ENCODE peak calls at places on chromosomes 5 and 9, in nine cellular contexts. M, S, J, B, R, E, O, T and N are unnamed samples.

GRCh38 chr9:5920860-5921328 is 30.2 kb downstream of the MLANA start:
- DNase-seq in O (no peak), E (peak; percentile 29), T (no peak), M (peak; percentile 39), B (no peak), R (no peak), S (no peak), J (no peak), N (no peak)

GRCh38 chr9:94971378-94972131 is 245.1 kb downstream of the AOPEP start:
- DNase-seq in M (no peak), B (no peak), O (no peak), J (no peak), R (no peak), S (no peak), E (no peak), T (no peak), N (no peak)

GRCh38 chr5:140192715-140193428 is 17.9 kb downstream of the CYSTM1 start:
- DNase-seq in E (no peak), O (no peak), M (no peak), B (no peak), T (no peak), R (no peak), S (no peak), J (no peak), N (no peak)

GRCh38 chr9:77211561-77211960 is 34.2 kb downstream of the VPS13A start:
- DNase-seq in M (no peak), E (no peak), R (no peak), O (no peak), J (no peak), B (no peak), T (no peak), S (no peak), N (no peak)

GRCh38 chr9:130459151-130459550 is 14.4 kb downstream of the ASS1 start:
- DNase-seq in O (no peak), T (no peak), B (no peak), R (no peak), S (no peak), E (no peak), M (no peak), J (no peak), N (no peak)

GRCh38 chr5:139648205-139649081 is at the start of gene CXXC5:
- DNase-seq in E (peak; percentile 93), M (peak; percentile 96), O (peak; percentile 87), J (peak; percentile 88), R (peak; percentile 92), T (peak; percentile 74), S (peak; percentile 79), B (peak; percentile 82), N (peak; percentile 87)

GRCh38 chr9:84699897-84700395 is 30.4 kb downstream of the NTRK2 start:
- DNase-seq in M (no peak), J (no peak), B (no peak), R (peak; percentile 33), O (no peak), S (no peak), E (peak; percentile 59), T (no peak), N (no peak)

GRCh38 chr5:6419340-6419852 is 29.3 kb upstream of the UBE2QL1 start:
- DNase-seq in M (no peak), S (no peak), O (no peak), E (peak; percentile 3), B (peak; percentile 54), R (peak; percentile 15), T (no peak), J (no peak), N (no peak)

GRCh38 chr9:9747787-9748186 is 865.0 kb downstream of the PTPRD start:
- DNase-seq in M (no peak), R (no peak), T (no peak), J (no peak), O (no peak), E (peak; percentile 62), B (no peak), S (no peak), N (no peak)

GRCh38 chr5:14193496-14193895 is 50.4 kb downstream of the TRIO start:
- DNase-seq in J (no peak), E (peak; percentile 43), B (no peak), T (no peak), R (no peak), S (no peak), M (no peak), O (no peak), N (no peak)

GRCh38 chr9:78030553-78031270 is 899 bp downstream of the GNAQ start:
- DNase-seq in E (peak; percentile 60), T (peak; percentile 52), O (peak; percentile 79), J (peak; percentile 59), B (no peak), S (peak; percentile 67), R (peak; percentile 34), M (peak; percentile 56), N (peak; percentile 50)

GRCh38 chr5:37831821-37832524 is 7.9 kb downstream of the GDNF start:
- DNase-seq in T (no peak), J (no peak), R (peak; percentile 62), O (no peak), B (no peak), M (no peak), E (peak; percentile 27), S (no peak), N (no peak)

GRCh38 chr9:101387871-101388506 is 3.2 kb upstream of the BAAT start:
- DNase-seq in E (peak; percentile 46), O (no peak), R (no peak), M (peak; percentile 31), J (no peak), B (peak; percentile 10), T (no peak), S (no peak), N (no peak)

GRCh38 chr9:83013261-83013610 is 49.7 kb downstream of the RASEF start:
- DNase-seq in O (no peak), B (no peak), T (no peak), J (no peak), E (peak; percentile 75), M (no peak), R (no peak), S (no peak), N (no peak)

GRCh38 chr9:20623748-20624124 is 1.4 kb upstream of the MLLT3 start:
- DNase-seq in O (no peak), B (no peak), T (no peak), R (no peak), M (no peak), S (no peak), E (peak; percentile 5), J (no peak), N (no peak)

GRCh38 chr5:72572236-72572765 is 65.1 kb upstream of the ZNF366 start:
- DNase-seq in O (no peak), T (no peak), J (no peak), B (no peak), R (no peak), S (no peak), M (no peak), E (no peak), N (no peak)

GRCh38 chr5:103375356-103375755 is 116.8 kb downstream of the MACIR start:
- DNase-seq in S (no peak), O (no peak), M (no peak), R (no peak), J (no peak), E (peak; percentile 82), T (no peak), B (no peak), N (no peak)

GRCh38 chr5:39517800-39518199 is 93.0 kb upstream of the DAB2 start:
- DNase-seq in S (no peak), O (no peak), B (peak; percentile 74), T (no peak), J (no peak), R (peak; percentile 46), M (peak; percentile 79), E (peak; percentile 99), N (no peak)

GRCh38 chr9:136713555-136713949 is 1.2 kb downstream of the DIPK1B start:
- DNase-seq in B (no peak), T (no peak), J (no peak), E (no peak), O (no peak), M (no peak), S (no peak), R (no peak), N (no peak)